ENCODE peak calls at places on chromosomes 7 and 10, in six cellular contexts. G is body of pancreas; I is naive thymus-derived CD4-positive, alpha-beta T cell; A is PC-9; Y is endothelial cell of umbilical vein; F is lung. N is an unnamed sample.

GRCh38 chr7:95687759-95688343 is 84.5 kb upstream of the DYNC1I1 start:
- DNase-seq in Y (peak; percentile 29), G (peak; percentile 17), F (no peak), I (no peak), A (no peak), N (no peak)

GRCh38 chr10:78185693-78186055 is 152.0 kb downstream of the RPS24 start:
- DNase-seq in G (no peak), A (no peak), F (no peak), Y (peak; percentile 35), I (no peak), N (no peak)

GRCh38 chr7:92621026-92621540 is 30.9 kb upstream of the FAM133B start:
- DNase-seq in Y (peak; percentile 90), I (peak; percentile 73), F (peak; percentile 67), A (peak; percentile 75), G (peak; percentile 72), N (no peak)

GRCh38 chr10:69572159-69573055 is 815 bp downstream of the NEUROG3 start:
- DNase-seq in G (no peak), I (no peak), A (peak; percentile 1), F (no peak), Y (no peak), N (no peak)

GRCh38 chr7:26326211-26326610 is 34.5 kb downstream of the SNX10 start:
- DNase-seq in Y (no peak), G (no peak), A (no peak), I (no peak), F (no peak), N (no peak)

GRCh38 chr7:34064511-34065158 is 159.3 kb downstream of the BMPER start:
- DNase-seq in I (no peak), A (no peak), G (no peak), F (no peak), Y (no peak), N (no peak)

GRCh38 chr10:29669149-29669548 is 34.4 kb upstream of the SVIL start:
- DNase-seq in A (no peak), I (no peak), F (no peak), Y (peak; percentile 78), G (no peak), N (no peak)

GRCh38 chr10:88222878-88223277 is 359.5 kb downstream of the PTEN start:
- DNase-seq in Y (no peak), A (no peak), G (no peak), I (no peak), F (no peak), N (no peak)

GRCh38 chr10:52436664-52437063 is 122.6 kb downstream of the DKK1 start:
- DNase-seq in F (no peak), I (no peak), G (no peak), A (no peak), Y (no peak), N (no peak)

GRCh38 chr7:157468221-157469111 is 131.7 kb downstream of the DNAJB6 start:
- DNase-seq in A (no peak), G (no peak), F (no peak), I (no peak), Y (no peak), N (no peak)

GRCh38 chr7:104299323-104299722 is 29.1 kb upstream of the LHFPL3 start:
- DNase-seq in F (no peak), G (no peak), Y (no peak), A (no peak), I (no peak), N (no peak)

DNA sequence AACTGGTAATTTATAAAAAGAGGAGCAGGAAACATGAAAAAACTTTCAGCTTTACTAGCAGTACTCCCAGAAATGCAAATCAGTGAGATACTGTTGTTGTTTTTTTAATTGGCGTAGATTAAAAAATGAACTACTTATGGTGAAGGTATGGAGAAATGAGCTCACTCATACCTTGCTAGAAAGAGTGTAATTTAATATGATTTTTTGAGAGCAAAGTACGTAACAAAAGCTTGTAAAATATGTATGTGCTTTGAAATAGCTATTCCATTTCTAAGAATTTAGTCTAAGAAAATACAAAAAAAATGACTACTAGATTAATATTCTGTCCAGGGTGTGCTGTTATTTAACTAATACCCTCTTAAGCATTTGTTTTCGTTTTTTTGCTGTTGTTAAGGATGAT is 5.5 kb downstream of the CUL1 start:
- DNase-seq in A (no peak), G (no peak), F (no peak), I (no peak), Y (no peak), N (no peak)
- H3K4me1 ChIP-seq in A (peaks cover 49% of the 10 kb centered on the region), G (peaks cover 64% of the 10 kb centered on the region), F (peaks cover 51% of the 10 kb centered on the region), I (peaks cover 50% of the 10 kb centered on the region), Y (peaks cover 20% of the 10 kb centered on the region), N (peaks cover 58% of the 10 kb centered on the region)

GRCh38 chr10:71737356-71738172 is 18.0 kb upstream of the C10orf105 start:
- DNase-seq in G (no peak), Y (no peak), A (no peak), F (no peak), I (no peak), N (no peak)
- H3K4me1 ChIP-seq in G (peaks cover 20% of the 10 kb centered on the region), Y (no peaks in the 10 kb centered on the region), A (peaks cover 22% of the 10 kb centered on the region), F (no peaks in the 10 kb centered on the region), I (peaks cover 97% of the 10 kb centered on the region), N (peaks cover 45% of the 10 kb centered on the region)

GRCh38 chr7:150473902-150474301 is 23.5 kb downstream of the GIMAP8 start:
- DNase-seq in G (no peak), A (no peak), F (no peak), Y (no peak), I (no peak), N (no peak)

GRCh38 chr7:150481207-150481920 is 30.9 kb downstream of the GIMAP8 start:
- DNase-seq in G (no peak), F (no peak), I (peak; percentile 71), A (no peak), Y (no peak), N (peak; percentile 68)

GRCh38 chr7:150476285-150476684 is 25.9 kb downstream of the GIMAP8 start:
- DNase-seq in F (no peak), G (no peak), I (no peak), Y (no peak), A (no peak), N (no peak)

GRCh38 chr7:150479023-150479716 is 28.7 kb downstream of the GIMAP8 start:
- DNase-seq in I (peak; percentile 76), Y (no peak), F (no peak), A (no peak), G (no peak), N (no peak)

GRCh38 chr7:150476819-150477631 is 26.6 kb downstream of the GIMAP8 start:
- DNase-seq in I (no peak), A (no peak), F (no peak), G (no peak), Y (no peak), N (no peak)
- H3K4me1 ChIP-seq in I (peaks cover 75% of the 10 kb centered on the region), A (no peaks in the 10 kb centered on the region), F (peaks cover 2% of the 10 kb centered on the region), G (no peaks in the 10 kb centered on the region), Y (peaks cover 2% of the 10 kb centered on the region), N (no peaks in the 10 kb centered on the region)

GRCh38 chr10:128046156-128046933 is 79.9 kb downstream of the MKI67 start:
- DNase-seq in G (no peak), I (no peak), F (no peak), A (no peak), Y (no peak), N (no peak)
- H3K4me1 ChIP-seq in G (no peaks in the 10 kb centered on the region), I (peaks cover 28% of the 10 kb centered on the region), F (peaks cover 11% of the 10 kb centered on the region), A (peaks cover 11% of the 10 kb centered on the region), Y (peaks cover 17% of the 10 kb centered on the region), N (peaks cover 18% of the 10 kb centered on the region)

GRCh38 chr10:102652170-102652926 is 8.1 kb downstream of the TRIM8 start:
- DNase-seq in Y (no peak), I (no peak), F (no peak), A (no peak), G (no peak), N (peak; percentile 44)

GRCh38 chr10:102649770-102650654 is 5.7 kb downstream of the TRIM8 start:
- DNase-seq in G (no peak), A (no peak), Y (no peak), F (no peak), I (no peak), N (no peak)

GRCh38 chr10:102648889-102649752 is 4.8 kb downstream of the TRIM8 start:
- DNase-seq in I (peak; percentile 45), A (no peak), G (no peak), F (no peak), Y (no peak), N (peak; percentile 71)

GRCh38 chr10:102650655-102651454 is 6.6 kb downstream of the TRIM8 start:
- DNase-seq in I (no peak), A (no peak), G (no peak), F (no peak), Y (no peak), N (no peak)

DNA sequence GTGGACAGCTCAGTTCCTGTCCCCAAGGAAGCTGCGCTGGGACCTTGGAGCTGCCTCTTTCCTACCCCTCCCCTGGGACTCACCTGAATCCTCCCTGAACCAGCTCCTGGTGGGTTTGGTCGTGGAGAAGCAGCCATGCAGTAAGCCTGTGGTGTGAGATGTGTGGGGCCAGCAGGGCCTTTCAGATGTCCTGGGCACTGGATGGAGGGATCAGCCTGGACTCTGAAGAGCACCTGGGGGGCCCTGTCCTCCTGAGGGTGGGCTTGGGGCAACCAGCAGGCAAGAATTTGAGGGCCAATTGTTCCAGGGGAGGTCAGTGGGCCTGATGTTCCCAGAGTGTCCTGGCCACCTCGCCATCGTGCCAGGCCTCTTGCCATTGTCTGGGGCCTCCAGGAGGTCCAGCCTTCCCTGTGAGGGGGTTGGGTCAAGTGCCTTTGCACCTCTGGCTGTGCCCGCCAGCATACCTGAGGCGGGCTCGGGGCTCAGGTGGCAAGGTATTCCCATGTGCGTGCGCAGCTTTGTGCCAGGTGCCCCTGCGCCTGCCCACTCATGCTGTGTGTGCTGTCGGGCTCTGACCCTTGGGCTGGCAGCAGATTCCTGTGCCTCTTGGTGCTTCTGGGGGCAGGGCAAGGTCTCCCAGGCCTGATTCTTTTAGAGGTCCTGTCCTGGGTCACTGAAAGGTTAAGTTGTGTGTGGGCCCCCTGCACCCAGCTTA is 7.3 kb downstream of the TRIM8 start:
- DNase-seq in F (no peak), I (no peak), A (no peak), Y (no peak), G (no peak), N (no peak)
- H3K4me1 ChIP-seq in F (peaks cover 17% of the 10 kb centered on the region), I (peaks cover 64% of the 10 kb centered on the region), A (peaks cover 14% of the 10 kb centered on the region), Y (peaks cover 43% of the 10 kb centered on the region), G (peaks cover 90% of the 10 kb centered on the region), N (peaks cover 64% of the 10 kb centered on the region)

GRCh38 chr7:124722292-124722691 is 43.3 kb downstream of the GPR37 start:
- DNase-seq in Y (peak; percentile 69), A (no peak), F (no peak), I (no peak), G (no peak), N (no peak)

GRCh38 chr7:124723012-124723411 is 42.6 kb downstream of the GPR37 start:
- DNase-seq in I (no peak), A (peak; percentile 35), Y (peak; percentile 64), F (no peak), G (no peak), N (no peak)

GRCh38 chr7:124724516-124725192 is 40.9 kb downstream of the GPR37 start:
- DNase-seq in G (no peak), A (no peak), F (no peak), I (no peak), Y (no peak), N (no peak)

GRCh38 chr7:124720195-124720594 is 45.4 kb downstream of the GPR37 start:
- DNase-seq in F (no peak), A (peak; percentile 72), Y (no peak), I (no peak), G (no peak), N (no peak)

GRCh38 chr7:124724079-124724478 is 41.5 kb downstream of the GPR37 start:
- DNase-seq in F (no peak), G (no peak), I (no peak), Y (no peak), A (no peak), N (no peak)
- H3K4me1 ChIP-seq in F (no peaks in the 10 kb centered on the region), G (no peaks in the 10 kb centered on the region), I (no peaks in the 10 kb centered on the region), Y (peaks cover 10% of the 10 kb centered on the region), A (peaks cover 9% of the 10 kb centered on the region), N (no peaks in the 10 kb centered on the region)